ENCODE peak calls at places on chromosome 16, in five cellular contexts. B, H, M, N and K are unnamed samples.

GRCh38 chr16:12661656-12662172 is 142.0 kb downstream of the CPPED1 start:
- DNase-seq in B (peak), H (no peak), M (peak), N (peak), K (no peak)

GRCh38 chr16:35691057-35691456 is 2231.6 kb downstream of the TP53TG3F start:
- DNase-seq in B (no peak), H (no peak), M (no peak), N (no peak), K (no peak)

GRCh38 chr16:84115919-84116719 is 623 bp downstream of the MBTPS1 start:
- DNase-seq in B (no peak), H (no peak), M (peak), N (no peak), K (no peak)

GRCh38 chr16:57257455-57258070 is 12.5 kb downstream of the ARL2BP start:
- DNase-seq in B (no peak), H (no peak), M (no peak), N (no peak), K (no peak)

GRCh38 chr16:3035289-3035971 is 1.3 kb downstream of the BICDL2 start:
- DNase-seq in B (no peak), H (no peak), M (no peak), N (no peak), K (no peak)

GRCh38 chr16:57834936-57835335 is 32.6 kb upstream of the KIFC3 start:
- DNase-seq in B (no peak), H (no peak), M (peak), N (no peak), K (no peak)

GRCh38 chr16:22641030-22641671 is 130.5 kb downstream of the NPIPB5 start:
- DNase-seq in B (peak), H (no peak), M (peak), N (peak), K (peak)

GRCh38 chr16:70331588-70332358 is 14.9 kb upstream of the DDX19A start:
- DNase-seq in B (peak), H (no peak), M (peak), N (peak), K (no peak)

GRCh38 chr16:14539631-14540030 is 90.4 kb downstream of the PARN start:
- DNase-seq in B (no peak), H (no peak), M (no peak), N (no peak), K (no peak)

GRCh38 chr16:3143189-3143588 is 8.4 kb downstream of the ZNF213 start:
- DNase-seq in B (no peak), H (no peak), M (no peak), N (no peak), K (no peak)

GRCh38 chr16:20181386-20181785 is 107.7 kb upstream of the GPR139 start:
- DNase-seq in B (no peak), H (no peak), M (no peak), N (no peak), K (no peak)

GRCh38 chr16:17273142-17273561 is 197.6 kb downstream of the XYLT1 start:
- DNase-seq in B (peak), H (no peak), M (peak), N (no peak), K (peak)

GRCh38 chr16:51755039-51755501 is 604.0 kb upstream of the SALL1 start:
- DNase-seq in B (no peak), H (no peak), M (no peak), N (no peak), K (no peak)

GRCh38 chr16:75860654-75861053 is 134.4 kb upstream of the CPHXL start:
- DNase-seq in B (no peak), H (no peak), M (no peak), N (peak), K (no peak)

GRCh38 chr16:56848056-56848936 is 16.7 kb upstream of the SLC12A3 start:
- DNase-seq in B (no peak), H (no peak), M (peak), N (no peak), K (no peak)

GRCh38 chr16:85162478-85163277 is 50.4 kb upstream of the CIBAR2 start:
- DNase-seq in B (no peak), H (peak), M (peak), N (peak), K (no peak)

GRCh38 chr16:29926675-29927522 is 873 bp upstream of the KCTD13 start:
- DNase-seq in B (no peak), H (no peak), M (no peak), N (peak), K (no peak)

GRCh38 chr16:89278441-89279240 is 61.1 kb downstream of the ZNF778 start:
- DNase-seq in B (no peak), H (no peak), M (no peak), N (no peak), K (no peak)

GRCh38 chr16:1424028-1424427 is 3.5 kb upstream of the UQCC4 start:
- DNase-seq in B (no peak), H (no peak), M (no peak), N (no peak), K (no peak)

GRCh38 chr16:23712976-23713375 is at the start of gene ERN2:
- DNase-seq in B (peak), H (no peak), M (no peak), N (peak), K (no peak)

GRCh38 chr16:31367875-31368274 is 12.9 kb downstream of the ITGAX start:
- DNase-seq in B (no peak), H (no peak), M (no peak), N (no peak), K (no peak)

GRCh38 chr16:86231321-86231995 is 278.9 kb upstream of the FOXF1 start:
- DNase-seq in B (no peak), H (no peak), M (no peak), N (no peak), K (no peak)

GRCh38 chr16:78437352-78437968 is 338.0 kb downstream of the WWOX start:
- DNase-seq in B (peak), H (no peak), M (no peak), N (peak), K (peak)

GRCh38 chr16:51155901-51156810 is 5.1 kb upstream of the SALL1 start:
- DNase-seq in B (no peak), H (no peak), M (peak), N (peak), K (no peak)

GRCh38 chr16:23962001-23962400 is 126.2 kb downstream of the PRKCB start:
- DNase-seq in B (no peak), H (no peak), M (no peak), N (no peak), K (no peak)

GRCh38 chr16:80158766-80159165 is 382.0 kb upstream of the DYNLRB2 start:
- DNase-seq in B (no peak), H (no peak), M (peak), N (no peak), K (no peak)

GRCh38 chr16:80283450-80284392 is 257.1 kb upstream of the DYNLRB2 start:
- DNase-seq in B (no peak), H (no peak), M (no peak), N (no peak), K (no peak)

GRCh38 chr16:57694191-57694555 is 433 bp upstream of the DRC7 start:
- DNase-seq in B (no peak), H (no peak), M (no peak), N (no peak), K (no peak)

GRCh38 chr16:28149016-28149888 is 62.5 kb downstream of the XPO6 start:
- DNase-seq in B (no peak), H (no peak), M (no peak), N (no peak), K (no peak)

GRCh38 chr16:3961449-3961849 is 80.9 kb upstream of the CREBBP start:
- DNase-seq in B (peak), H (no peak), M (peak), N (no peak), K (no peak)

GRCh38 chr16:4603624-4604170 is 11.0 kb downstream of the UBALD1 start:
- DNase-seq in B (no peak), H (no peak), M (no peak), N (no peak), K (no peak)

GRCh38 chr16:280991-281659 is 734 bp downstream of the ARHGDIG start:
- DNase-seq in B (no peak), H (no peak), M (no peak), N (no peak), K (no peak)

GRCh38 chr16:280005-280421 is 378 bp upstream of the ARHGDIG start:
- DNase-seq in B (no peak), H (no peak), M (no peak), N (peak), K (no peak)

GRCh38 chr16:278863-279366 is 1.5 kb upstream of the ARHGDIG start:
- DNase-seq in B (peak), H (no peak), M (peak), N (no peak), K (no peak)

GRCh38 chr16:280552-280951 is at the start of gene ARHGDIG:
- DNase-seq in B (no peak), H (no peak), M (no peak), N (peak), K (no peak)

GRCh38 chr16:279531-279930 is 860 bp upstream of the ARHGDIG start:
- DNase-seq in B (no peak), H (no peak), M (no peak), N (no peak), K (no peak)
- TF ChIP-seq CTCF in B (no peak), H (no peak), M (no peak), N (no peak), K (no peak)

GRCh38 chr16:66717112-66717675 is 20.7 kb upstream of the CMTM4 start:
- DNase-seq in B (no peak), H (peak), M (no peak), N (peak), K (peak)
- TF ChIP-seq CTCF in B (no peak), H (peak), M (peak), N (peak), K (no peak)

DNA sequence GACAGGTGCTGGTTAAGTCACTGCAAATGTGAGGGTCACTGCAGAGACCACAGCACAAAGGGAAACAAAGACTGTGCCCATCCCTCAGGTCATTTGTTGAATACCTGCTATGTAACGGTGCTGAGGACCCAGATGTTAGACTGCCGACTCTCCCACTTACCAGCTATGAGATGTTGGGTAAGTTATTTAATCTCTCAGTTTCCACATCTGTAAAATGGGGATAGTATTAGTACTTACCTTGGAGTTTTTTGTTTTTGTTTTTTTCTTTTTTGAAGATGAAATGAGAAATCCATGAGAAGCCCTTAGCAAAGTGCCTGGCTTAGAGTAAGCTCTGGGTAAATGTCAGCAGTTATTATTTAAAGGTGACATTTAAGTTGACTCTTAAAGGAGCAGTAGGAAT is 50.5 kb upstream of the PMFBP1 start:
- DNase-seq in B (no peak), H (no peak), M (no peak), N (no peak), K (no peak)
- TF ChIP-seq CTCF in B (no peak), H (no peak), M (no peak), N (no peak), K (no peak)

GRCh38 chr16:87648698-87649487 is 46.6 kb downstream of the JPH3 start:
- DNase-seq in B (peak), H (no peak), M (no peak), N (no peak), K (no peak)

GRCh38 chr16:87652799-87653198 is 50.5 kb downstream of the JPH3 start:
- DNase-seq in B (no peak), H (no peak), M (no peak), N (no peak), K (no peak)

GRCh38 chr16:87654826-87655225 is 52.5 kb downstream of the JPH3 start:
- DNase-seq in B (no peak), H (no peak), M (no peak), N (no peak), K (no peak)

GRCh38 chr16:87652386-87652785 is 50.1 kb downstream of the JPH3 start:
- DNase-seq in B (no peak), H (no peak), M (no peak), N (no peak), K (no peak)

GRCh38 chr16:87653234-87653633 is 50.9 kb downstream of the JPH3 start:
- DNase-seq in B (peak), H (no peak), M (peak), N (no peak), K (no peak)
- TF ChIP-seq CTCF in B (peak), H (no peak), M (peak), N (peak), K (no peak)

DNA sequence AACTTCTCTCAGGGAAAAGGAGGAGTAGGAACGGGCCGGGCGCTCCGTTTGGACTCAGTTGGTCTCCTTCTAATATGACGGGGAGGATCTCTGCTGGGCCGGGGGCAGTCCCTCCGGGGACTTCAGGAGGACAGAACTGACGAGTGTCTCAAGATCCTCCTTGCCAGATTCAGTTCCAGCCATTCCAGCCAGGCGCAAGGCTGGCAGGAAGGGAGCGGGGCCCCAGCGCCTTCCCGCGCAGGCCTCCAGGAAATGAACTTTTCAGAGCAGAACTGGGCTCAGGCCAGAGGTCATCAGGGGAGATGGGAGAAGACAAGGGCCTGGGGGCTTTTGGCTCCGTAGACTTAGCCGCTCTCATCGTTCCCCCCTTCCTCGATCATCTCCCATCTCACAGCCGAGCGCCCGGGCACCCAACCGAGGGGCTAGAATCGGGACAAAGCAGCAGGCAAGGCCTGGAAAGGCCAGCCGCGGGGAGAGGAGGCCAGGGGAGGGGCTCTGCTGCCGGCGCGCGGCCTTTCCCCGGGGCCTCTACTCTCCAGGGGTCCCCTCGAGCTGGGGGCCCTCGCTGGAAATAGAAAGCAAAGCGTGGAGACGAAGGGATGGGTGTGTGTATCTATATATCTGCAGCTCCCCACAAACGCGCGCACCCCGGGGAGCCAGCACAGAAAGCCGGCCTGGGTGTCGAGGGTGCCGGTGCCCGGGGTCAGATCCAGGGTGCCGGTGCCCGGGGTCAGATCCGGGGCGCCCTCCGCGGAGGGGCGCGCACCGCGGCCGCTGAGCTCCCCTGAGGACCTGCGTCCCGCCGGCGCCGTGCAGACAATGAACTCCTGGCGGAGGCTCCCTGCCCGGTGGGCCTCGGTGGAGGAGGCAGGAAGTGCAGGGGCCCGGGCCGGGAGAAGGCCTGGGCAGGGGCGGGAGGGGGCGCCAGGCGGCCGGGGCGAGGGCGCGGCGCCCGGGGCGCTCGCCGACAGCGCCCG is 1.4 kb downstream of the ZNF423 start:
- DNase-seq in B (peak), H (peak), M (no peak), N (peak), K (no peak)
- TF ChIP-seq CTCF in B (no peak), H (no peak), M (no peak), N (no peak), K (no peak)